ENCODE peak calls at places on chromosome 13, in eight cellular contexts. D is psoas muscle, I is transverse colon, C is A673, Z is heart left ventricle, B is astrocyte, K is cardiac fibroblast, X is thoracic aorta. G is an unnamed sample.

GRCh38 chr13:105918842-105919741 is 616.4 kb downstream of the EFNB2 start:
- DNase-seq in Z (no peak), K (peak), C (peak), D (no peak), X (no peak), B (peak), I (peak), G (no peak)

GRCh38 chr13:58949646-58950045 is 1214.1 kb downstream of the DIAPH3 start:
- DNase-seq in D (no peak), K (no peak), X (no peak), Z (no peak), I (no peak), B (no peak), C (peak), G (no peak)

GRCh38 chr13:101640797-101641400 is 188.4 kb downstream of the ITGBL1 start:
- DNase-seq in B (peak), C (peak), I (no peak), D (no peak), Z (no peak), K (peak), X (no peak), G (no peak)

GRCh38 chr13:80877209-80877943 is 536.5 kb upstream of the SPRY2 start:
- DNase-seq in K (no peak), C (no peak), I (no peak), D (no peak), B (no peak), Z (no peak), X (no peak), G (no peak)

GRCh38 chr13:94712812-94713555 is 639 bp upstream of the SOX21 start:
- DNase-seq in K (peak), B (peak), Z (no peak), C (peak), D (peak), I (no peak), X (no peak), G (no peak)

GRCh38 chr13:112579310-112579843 is 8.6 kb downstream of the TUBGCP3 start:
- DNase-seq in K (no peak), D (no peak), I (no peak), X (no peak), B (no peak), Z (no peak), C (no peak), G (no peak)

GRCh38 chr13:42999491-42999890 is 7.5 kb upstream of the EPSTI1 start:
- DNase-seq in K (no peak), I (no peak), D (no peak), Z (no peak), B (no peak), X (no peak), C (no peak), G (no peak)

GRCh38 chr13:47859129-47859528 is 141.9 kb downstream of the SUCLA2 start:
- DNase-seq in D (no peak), X (no peak), Z (no peak), K (no peak), B (peak), C (no peak), I (no peak), G (no peak)

GRCh38 chr13:22047785-22048104 is 376.9 kb downstream of the FGF9 start:
- DNase-seq in K (no peak), I (no peak), D (no peak), B (no peak), Z (no peak), C (no peak), X (no peak), G (no peak)

GRCh38 chr13:100549316-100549715 is 39.3 kb downstream of the GGACT start:
- DNase-seq in I (no peak), X (no peak), B (no peak), D (no peak), C (no peak), Z (no peak), K (no peak), G (no peak)

GRCh38 chr13:100547805-100548204 is 40.8 kb downstream of the GGACT start:
- DNase-seq in I (no peak), K (no peak), Z (no peak), B (no peak), C (no peak), X (no peak), D (no peak), G (no peak)

GRCh38 chr13:100552755-100553154 is 35.8 kb downstream of the GGACT start:
- DNase-seq in D (no peak), B (no peak), C (no peak), Z (no peak), K (no peak), X (no peak), I (no peak), G (no peak)

GRCh38 chr13:100546713-100547405 is 41.7 kb downstream of the GGACT start:
- DNase-seq in X (no peak), K (no peak), C (no peak), Z (no peak), D (no peak), B (no peak), I (no peak), G (no peak)

DNA sequence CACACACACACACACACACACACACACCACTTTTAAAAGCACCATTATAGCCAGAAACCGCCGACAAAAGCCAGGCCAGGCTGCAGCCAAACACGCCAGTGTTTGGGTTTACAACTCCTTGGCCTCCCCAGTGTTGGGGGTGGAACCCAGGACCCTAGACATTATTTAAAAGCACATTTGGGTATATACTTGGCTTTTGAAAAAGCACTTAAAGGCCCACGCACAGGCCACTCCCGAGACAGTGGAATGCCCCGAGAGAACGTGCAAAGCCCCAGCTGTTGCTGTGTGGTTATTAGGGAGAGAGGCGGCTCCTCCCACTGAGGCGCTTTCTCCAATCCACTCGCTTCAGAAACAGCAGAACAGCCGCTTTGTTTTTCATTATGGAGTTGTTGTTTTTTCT is 38.2 kb downstream of the GGACT start:
- DNase-seq in I (no peak), B (peak), X (no peak), K (peak), Z (peak), C (peak), D (peak), G (no peak)
- H3K4me3 ChIP-seq in I (no peak), B (no peak), X (no peak), K (no peak), Z (no peak), C (no peak), D (peak), G (no peak)

GRCh38 chr13:63124863-63125262 is 1709.2 kb upstream of the PCDH20 start:
- DNase-seq in C (peak), K (peak), Z (no peak), B (peak), X (no peak), I (no peak), D (no peak), G (no peak)
- TF ChIP-seq CTCF in C (peak), K (peak), Z (peak), B (peak), X (no peak), I (no peak), D (peak), G (no peak)

DNA sequence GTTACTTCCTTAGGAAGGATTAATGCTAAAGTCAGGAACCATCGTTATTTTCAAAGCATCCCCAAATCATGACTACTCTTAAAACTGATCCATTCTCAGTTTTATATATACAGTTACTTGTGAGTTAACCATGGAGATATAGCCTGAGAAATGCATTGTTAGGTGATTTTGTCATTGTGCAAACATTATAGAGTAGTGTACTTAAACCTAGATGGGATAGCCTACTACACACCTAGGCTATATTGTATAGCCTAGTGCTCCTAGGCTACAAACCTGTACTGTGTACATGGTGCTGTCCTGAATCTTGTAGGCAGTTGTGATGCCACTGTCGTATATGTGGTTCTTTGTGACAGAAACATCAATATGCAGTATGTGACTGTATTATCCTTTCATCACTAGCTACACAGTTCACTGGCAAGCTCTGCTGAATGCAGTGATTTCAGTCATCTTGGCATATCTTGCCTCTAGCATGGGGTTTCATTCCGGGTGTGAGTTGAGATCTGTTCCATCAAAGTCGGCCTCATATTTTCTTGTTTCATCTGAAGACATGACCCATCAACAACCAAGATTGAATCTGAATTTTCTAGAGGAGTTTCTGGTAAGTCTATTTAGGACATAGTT is 45.3 kb downstream of the CDK8 start:
- DNase-seq in X (no peak), K (peak), B (no peak), I (no peak), Z (no peak), C (no peak), D (no peak), G (no peak)
- H3K4me3 ChIP-seq in X (no peak), K (no peak), B (no peak), I (no peak), Z (no peak), C (no peak), D (no peak), G (no peak)

DNA sequence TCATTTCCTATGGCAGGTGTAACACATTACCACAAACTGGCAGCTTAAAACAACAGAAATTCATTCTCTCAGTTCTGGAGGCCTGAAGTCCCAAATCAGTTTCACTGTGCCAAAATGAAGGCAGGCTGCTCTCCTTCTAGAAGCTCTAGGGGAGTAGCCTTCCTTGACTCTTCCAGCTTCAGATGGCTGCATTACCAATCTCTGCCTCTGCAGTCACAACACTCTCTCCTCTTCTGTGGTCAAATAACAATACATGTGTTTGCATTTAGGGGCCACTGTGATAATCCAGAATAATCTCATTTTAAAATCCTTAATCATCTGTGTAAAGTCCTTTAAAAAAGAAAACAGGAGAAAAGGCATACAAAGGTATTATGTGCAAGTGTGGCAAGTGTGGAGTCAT is 7.8 kb downstream of the DIAPH3 start:
- DNase-seq in I (no peak), D (no peak), B (no peak), Z (no peak), C (peak), X (no peak), K (peak), G (no peak)
- TF ChIP-seq CTCF in I (no peak), D (no peak), B (no peak), Z (no peak), C (no peak), X (no peak), K (peak), G (peak)

DNA sequence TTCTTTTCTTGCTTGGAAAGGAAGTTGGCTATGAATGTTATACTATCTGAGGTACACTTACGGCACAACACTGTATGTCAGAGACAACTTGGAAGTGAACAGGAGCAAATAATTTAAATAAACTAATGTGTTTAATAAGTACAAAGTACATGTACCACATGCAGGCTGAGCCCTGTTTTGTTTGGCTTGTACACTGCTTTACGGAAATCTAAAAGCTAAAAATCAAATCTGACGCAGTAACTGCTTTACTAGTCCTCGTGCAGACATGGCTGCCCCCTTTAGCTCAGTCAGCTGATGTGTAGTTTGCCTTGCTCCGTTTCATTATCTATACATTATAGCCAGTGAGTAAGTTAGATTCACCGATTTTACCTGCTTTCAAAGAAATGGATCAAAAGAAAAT is 36.5 kb downstream of the TDRD3 start:
- DNase-seq in I (no peak), X (no peak), K (no peak), D (no peak), B (no peak), Z (no peak), C (no peak), G (no peak)
- H3K4me3 ChIP-seq in I (no peak), X (peak), K (no peak), D (no peak), B (no peak), Z (no peak), C (no peak), G (no peak)

GRCh38 chr13:23752111-23753001 is 136.8 kb downstream of the MIPEP start:
- DNase-seq in B (no peak), X (no peak), K (no peak), Z (no peak), D (no peak), I (no peak), C (no peak), G (peak)
- TF ChIP-seq CTCF in B (no peak), X (no peak), K (no peak), Z (no peak), D (no peak), I (no peak), C (no peak), G (no peak)

GRCh38 chr13:27353166-27353583 is 71.2 kb upstream of the GTF3A start:
- DNase-seq in B (peak), K (peak), D (no peak), I (no peak), Z (no peak), X (no peak), C (no peak), G (peak)
- H3K4me3 ChIP-seq in B (peak), K (no peak), D (no peak), I (no peak), Z (no peak), X (no peak), C (no peak), G (no peak)

GRCh38 chr13:34943675-34944634 is 1.9 kb downstream of the NBEA start:
- DNase-seq in K (no peak), I (no peak), D (no peak), B (no peak), C (no peak), Z (no peak), X (no peak), G (peak)

GRCh38 chr13:34941436-34941834 is 635 bp upstream of the NBEA start:
- DNase-seq in D (no peak), K (no peak), X (no peak), I (no peak), C (no peak), B (no peak), Z (no peak), G (no peak)

GRCh38 chr13:34941835-34942731 is at the start of gene NBEA:
- DNase-seq in I (peak), K (peak), C (peak), D (peak), Z (peak), X (peak), B (peak), G (peak)

GRCh38 chr13:34939771-34940170 is 2.3 kb upstream of the NBEA start:
- DNase-seq in B (no peak), C (no peak), K (no peak), I (no peak), D (no peak), X (no peak), Z (no peak), G (no peak)

GRCh38 chr13:34942732-34943674 is 933 bp downstream of the NBEA start:
- DNase-seq in C (peak), X (no peak), B (no peak), Z (peak), I (peak), K (no peak), D (peak), G (no peak)
- TF ChIP-seq CTCF in C (no peak), X (no peak), B (no peak), Z (no peak), I (no peak), K (no peak), D (no peak), G (no peak)

GRCh38 chr13:113726961-113727411 is 32.0 kb upstream of the TMEM255B start:
- DNase-seq in D (peak), B (peak), X (no peak), I (no peak), K (peak), C (no peak), Z (no peak), G (no peak)

GRCh38 chr13:113724780-113725315 is 34.2 kb upstream of the TMEM255B start:
- DNase-seq in K (peak), D (peak), X (peak), B (peak), Z (peak), I (peak), C (peak), G (no peak)

GRCh38 chr13:113722921-113723320 is 36.1 kb upstream of the TMEM255B start:
- DNase-seq in K (no peak), X (no peak), C (no peak), I (no peak), D (no peak), Z (no peak), B (no peak), G (no peak)

GRCh38 chr13:113723400-113724015 is 35.5 kb upstream of the TMEM255B start:
- DNase-seq in I (no peak), X (no peak), K (no peak), D (no peak), C (peak), Z (no peak), B (no peak), G (no peak)

GRCh38 chr13:113724016-113724758 is 34.8 kb upstream of the TMEM255B start:
- DNase-seq in C (no peak), I (no peak), D (no peak), Z (no peak), X (no peak), B (no peak), K (no peak), G (no peak)
- H3K4me3 ChIP-seq in C (no peak), I (no peak), D (peak), Z (peak), X (peak), B (no peak), K (no peak), G (no peak)

DNA sequence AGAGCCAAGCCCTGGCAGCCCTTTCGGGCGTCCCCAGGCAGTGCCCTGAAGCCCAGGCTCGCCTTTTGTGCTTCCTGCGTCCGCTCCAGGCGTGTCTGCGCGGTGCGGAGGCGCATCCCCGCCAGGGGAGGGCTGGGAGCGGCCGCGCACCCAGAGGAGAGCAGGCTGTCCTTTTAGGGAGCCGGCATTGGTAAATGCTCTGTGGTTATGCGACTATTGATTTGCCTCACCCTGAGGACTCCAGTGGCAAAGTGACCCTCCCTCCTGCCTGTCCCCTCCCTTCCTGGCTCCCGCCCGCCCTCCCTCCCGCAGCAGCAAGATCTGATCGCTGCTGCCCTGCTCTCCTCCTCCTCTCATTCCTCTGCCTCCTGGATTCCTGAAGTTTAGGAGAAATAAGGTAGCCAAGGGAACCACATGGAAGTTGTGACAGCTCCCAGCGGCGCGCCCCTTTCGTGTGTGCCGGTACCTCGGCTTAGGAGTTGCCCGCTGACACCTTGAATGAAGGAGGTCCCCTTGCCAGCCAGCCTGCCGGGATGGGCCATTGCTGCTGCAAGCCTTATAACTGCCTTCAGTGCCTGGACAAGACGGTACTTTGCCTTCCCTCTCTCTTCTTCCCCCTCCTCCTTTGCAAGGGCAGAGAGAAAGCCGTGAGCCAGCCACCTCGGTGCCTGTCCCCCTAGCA is 167.0 kb downstream of the SLC7A1 start:
- DNase-seq in X (no peak), C (no peak), B (peak), D (no peak), K (no peak), I (no peak), Z (peak), G (no peak)
- TF ChIP-seq CTCF in X (no peak), C (no peak), B (no peak), D (no peak), K (no peak), I (no peak), Z (no peak), G (no peak)

G was measured in GM12864.